ENCODE peak calls at places on chromosome 15, in seven cellular contexts. One of them, this sample, is unnamed.
A peak's percentile ranks its signal among the peaks of the same experiment; 100 is the strongest.

GRCh38 chr15:84818221-84819131 is 1.3 kb downstream of the ALPK3 start:
- DNase-seq in fibroblast of lung: peak; percentile 39
- DNase-seq in foreskin fibroblast: no peak
- DNase-seq in AG04450: no peak
- DNase-seq in tibial artery: peak; percentile 70
- DNase-seq in colonic mucosa: no peak
- DNase-seq in astrocyte of the spinal cord: peak; percentile 59
- DNase-seq in this sample: no peak

GRCh38 chr15:50148362-50148963 is 29.4 kb upstream of the ATP8B4 start:
- DNase-seq in fibroblast of lung: peak; percentile 71
- DNase-seq in foreskin fibroblast: peak; percentile 51
- DNase-seq in AG04450: peak; percentile 37
- DNase-seq in tibial artery: no peak
- DNase-seq in colonic mucosa: peak; percentile 32
- DNase-seq in astrocyte of the spinal cord: peak; percentile 69
- DNase-seq in this sample: no peak

GRCh38 chr15:101615986-101616848 is 36.0 kb downstream of the TM2D3 start:
- DNase-seq in fibroblast of lung: peak; percentile 71
- DNase-seq in foreskin fibroblast: peak; percentile 82
- DNase-seq in AG04450: no peak
- DNase-seq in tibial artery: peak; percentile 42
- DNase-seq in colonic mucosa: peak; percentile 63
- DNase-seq in astrocyte of the spinal cord: peak; percentile 68
- DNase-seq in this sample: peak; percentile 52

GRCh38 chr15:70379134-70379533 is 281.4 kb upstream of the TLE3 start:
- DNase-seq in fibroblast of lung: no peak
- DNase-seq in foreskin fibroblast: no peak
- DNase-seq in AG04450: no peak
- DNase-seq in tibial artery: no peak
- DNase-seq in colonic mucosa: no peak
- DNase-seq in astrocyte of the spinal cord: no peak
- DNase-seq in this sample: no peak

GRCh38 chr15:45328663-45329062 is 49.7 kb downstream of the GATM start:
- DNase-seq in fibroblast of lung: no peak
- DNase-seq in foreskin fibroblast: no peak
- DNase-seq in AG04450: no peak
- DNase-seq in tibial artery: no peak
- DNase-seq in colonic mucosa: no peak
- DNase-seq in astrocyte of the spinal cord: no peak
- DNase-seq in this sample: no peak

GRCh38 chr15:80580107-80580506 is 115.0 kb upstream of the ABHD17C start:
- DNase-seq in fibroblast of lung: peak; percentile 82
- DNase-seq in foreskin fibroblast: peak; percentile 62
- DNase-seq in AG04450: no peak
- DNase-seq in tibial artery: peak; percentile 7
- DNase-seq in colonic mucosa: no peak
- DNase-seq in astrocyte of the spinal cord: peak; percentile 81
- DNase-seq in this sample: peak; percentile 79

GRCh38 chr15:79977431-79977940 is 6.5 kb upstream of the BCL2A1 start:
- DNase-seq in fibroblast of lung: peak; percentile 47
- DNase-seq in foreskin fibroblast: no peak
- DNase-seq in AG04450: no peak
- DNase-seq in tibial artery: no peak
- DNase-seq in colonic mucosa: no peak
- DNase-seq in astrocyte of the spinal cord: no peak
- DNase-seq in this sample: no peak

GRCh38 chr15:78418681-78419080 is 19.3 kb upstream of the IREB2 start:
- DNase-seq in fibroblast of lung: no peak
- DNase-seq in foreskin fibroblast: no peak
- DNase-seq in AG04450: no peak
- DNase-seq in tibial artery: no peak
- DNase-seq in colonic mucosa: peak; percentile 64
- DNase-seq in astrocyte of the spinal cord: no peak
- DNase-seq in this sample: no peak

GRCh38 chr15:48385031-48385430 is 53.8 kb downstream of the DUT start:
- DNase-seq in fibroblast of lung: peak; percentile 72
- DNase-seq in foreskin fibroblast: no peak
- DNase-seq in AG04450: no peak
- DNase-seq in tibial artery: no peak
- DNase-seq in colonic mucosa: no peak
- DNase-seq in astrocyte of the spinal cord: no peak
- DNase-seq in this sample: no peak

GRCh38 chr15:26667222-26667988 is 105.5 kb downstream of the GABRB3 start:
- DNase-seq in fibroblast of lung: no peak
- DNase-seq in foreskin fibroblast: no peak
- DNase-seq in AG04450: no peak
- DNase-seq in tibial artery: no peak
- DNase-seq in colonic mucosa: no peak
- DNase-seq in astrocyte of the spinal cord: no peak
- DNase-seq in this sample: no peak

GRCh38 chr15:92809880-92810361 is 90.2 kb upstream of the CHD2 start:
- DNase-seq in fibroblast of lung: peak; percentile 67
- DNase-seq in foreskin fibroblast: no peak
- DNase-seq in AG04450: no peak
- DNase-seq in tibial artery: no peak
- DNase-seq in colonic mucosa: peak; percentile 63
- DNase-seq in astrocyte of the spinal cord: peak; percentile 63
- DNase-seq in this sample: no peak

GRCh38 chr15:78322243-78322642 is 17.9 kb upstream of the CRABP1 start:
- DNase-seq in fibroblast of lung: peak; percentile 80
- DNase-seq in foreskin fibroblast: no peak
- DNase-seq in AG04450: no peak
- DNase-seq in tibial artery: no peak
- DNase-seq in colonic mucosa: no peak
- DNase-seq in astrocyte of the spinal cord: peak; percentile 67
- DNase-seq in this sample: no peak

GRCh38 chr15:71237456-71238188 is 122.4 kb downstream of the THSD4 start:
- DNase-seq in fibroblast of lung: peak; percentile 95
- DNase-seq in foreskin fibroblast: peak; percentile 92
- DNase-seq in AG04450: peak; percentile 51
- DNase-seq in tibial artery: no peak
- DNase-seq in colonic mucosa: peak; percentile 84
- DNase-seq in astrocyte of the spinal cord: peak; percentile 91
- DNase-seq in this sample: peak; percentile 92

GRCh38 chr15:70451861-70452653 is 311.3 kb downstream of the UACA start:
- DNase-seq in fibroblast of lung: no peak
- DNase-seq in foreskin fibroblast: no peak
- DNase-seq in AG04450: no peak
- DNase-seq in tibial artery: no peak
- DNase-seq in colonic mucosa: peak; percentile 33
- DNase-seq in astrocyte of the spinal cord: no peak
- DNase-seq in this sample: no peak

GRCh38 chr15:53472883-53473282 is 286.6 kb downstream of the WDR72 start:
- DNase-seq in fibroblast of lung: no peak
- DNase-seq in foreskin fibroblast: no peak
- DNase-seq in AG04450: no peak
- DNase-seq in tibial artery: no peak
- DNase-seq in colonic mucosa: no peak
- DNase-seq in astrocyte of the spinal cord: no peak
- DNase-seq in this sample: no peak

GRCh38 chr15:41125063-41125669 is 9.1 kb upstream of the INO80 start:
- DNase-seq in fibroblast of lung: no peak
- DNase-seq in foreskin fibroblast: no peak
- DNase-seq in AG04450: no peak
- DNase-seq in tibial artery: no peak
- DNase-seq in colonic mucosa: no peak
- DNase-seq in astrocyte of the spinal cord: no peak
- DNase-seq in this sample: no peak

GRCh38 chr15:77024273-77025065 is 29.5 kb downstream of the PSTPIP1 start:
- DNase-seq in fibroblast of lung: peak; percentile 19
- DNase-seq in foreskin fibroblast: peak; percentile 25
- DNase-seq in AG04450: no peak
- DNase-seq in tibial artery: peak; percentile 48
- DNase-seq in colonic mucosa: peak; percentile 74
- DNase-seq in astrocyte of the spinal cord: peak; percentile 46
- DNase-seq in this sample: no peak

GRCh38 chr15:32838820-32839219 is 121.0 kb downstream of the GREM1 start:
- DNase-seq in fibroblast of lung: peak; percentile 81
- DNase-seq in foreskin fibroblast: peak; percentile 97
- DNase-seq in AG04450: peak; percentile 59
- DNase-seq in tibial artery: no peak
- DNase-seq in colonic mucosa: peak; percentile 47
- DNase-seq in astrocyte of the spinal cord: peak; percentile 72
- DNase-seq in this sample: peak; percentile 74

GRCh38 chr15:56699743-56700142 is 33.6 kb downstream of the ZNF280D start:
- DNase-seq in fibroblast of lung: no peak
- DNase-seq in foreskin fibroblast: no peak
- DNase-seq in AG04450: no peak
- DNase-seq in tibial artery: no peak
- DNase-seq in colonic mucosa: no peak
- DNase-seq in astrocyte of the spinal cord: no peak
- DNase-seq in this sample: no peak

DNA sequence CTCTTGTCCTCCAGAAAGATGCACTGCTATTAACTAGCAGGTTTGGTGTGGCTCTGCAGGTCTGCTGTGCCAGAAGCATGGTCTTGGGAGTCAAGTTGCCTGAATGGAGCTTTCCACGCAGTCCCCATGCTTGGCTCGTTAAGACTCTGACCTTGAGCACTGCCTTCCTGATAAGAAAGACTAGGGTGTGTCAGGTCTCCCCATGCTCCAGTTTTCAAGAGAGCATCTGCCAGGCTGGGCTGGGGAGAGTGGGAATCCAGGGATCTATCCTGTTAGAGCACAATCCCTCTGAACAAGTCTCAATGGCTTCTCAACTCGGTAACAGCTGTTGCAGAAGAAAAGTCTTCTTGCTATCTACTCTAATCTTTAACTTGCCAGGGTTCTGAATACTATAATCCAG is 98.2 kb downstream of the TJP1 start:
- DNase-seq in fibroblast of lung: no peak
- DNase-seq in foreskin fibroblast: no peak
- DNase-seq in AG04450: no peak
- DNase-seq in tibial artery: no peak
- DNase-seq in colonic mucosa: peak; percentile 19
- DNase-seq in astrocyte of the spinal cord: no peak
- DNase-seq in this sample: no peak
- H3K4me3 ChIP-seq in fibroblast of lung: no peak overlapping the region
- H3K4me3 ChIP-seq in foreskin fibroblast: no peak overlapping the region
- H3K4me3 ChIP-seq in AG04450: no peak overlapping the region
- H3K4me3 ChIP-seq in tibial artery: no peak overlapping the region
- H3K4me3 ChIP-seq in colonic mucosa: no peak overlapping the region
- H3K4me3 ChIP-seq in astrocyte of the spinal cord: no peak overlapping the region
- H3K4me3 ChIP-seq in this sample: no peak overlapping the region

DNA sequence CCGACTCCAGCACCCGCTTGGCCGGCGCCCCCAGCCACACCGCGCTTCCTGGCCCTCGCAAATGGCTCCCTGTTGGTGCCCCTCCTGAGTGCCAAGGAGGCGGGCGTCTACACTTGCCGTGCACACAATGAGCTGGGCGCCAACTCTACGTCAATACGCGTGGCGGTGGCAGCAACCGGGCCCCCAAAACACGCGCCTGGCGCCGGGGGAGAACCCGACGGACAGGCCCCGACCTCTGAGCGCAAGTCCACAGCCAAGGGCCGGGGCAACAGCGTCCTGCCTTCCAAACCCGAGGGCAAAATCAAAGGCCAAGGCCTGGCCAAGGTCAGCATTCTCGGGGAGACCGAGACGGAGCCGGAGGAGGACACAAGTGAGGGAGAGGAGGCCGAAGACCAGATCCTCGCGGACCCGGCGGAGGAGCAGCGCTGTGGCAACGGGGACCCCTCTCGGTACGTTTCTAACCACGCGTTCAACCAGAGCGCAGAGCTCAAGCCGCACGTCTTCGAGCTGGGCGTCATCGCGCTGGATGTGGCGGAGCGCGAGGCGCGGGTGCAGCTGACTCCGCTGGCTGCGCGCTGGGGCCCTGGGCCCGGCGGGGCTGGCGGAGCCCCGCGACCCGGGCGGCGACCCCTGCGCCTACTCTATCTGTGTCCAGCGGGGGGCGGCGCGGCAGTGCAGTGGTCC is 3.5 kb downstream of the ISLR2 start:
- DNase-seq in fibroblast of lung: no peak
- DNase-seq in foreskin fibroblast: no peak
- DNase-seq in AG04450: no peak
- DNase-seq in tibial artery: no peak
- DNase-seq in colonic mucosa: no peak
- DNase-seq in astrocyte of the spinal cord: no peak
- DNase-seq in this sample: no peak
- TF ChIP-seq CTCF in fibroblast of lung: no peak
- TF ChIP-seq CTCF in foreskin fibroblast: no peak
- TF ChIP-seq CTCF in AG04450: no peak
- TF ChIP-seq CTCF in tibial artery: no peak
- TF ChIP-seq CTCF in colonic mucosa: no peak
- TF ChIP-seq CTCF in astrocyte of the spinal cord: no peak
- TF ChIP-seq CTCF in this sample: no peak

GRCh38 chr15:39682366-39682765 is 100.3 kb downstream of the FSIP1 start:
- DNase-seq in fibroblast of lung: peak; percentile 52
- DNase-seq in foreskin fibroblast: no peak
- DNase-seq in AG04450: no peak
- DNase-seq in tibial artery: no peak
- DNase-seq in colonic mucosa: no peak
- DNase-seq in astrocyte of the spinal cord: peak; percentile 27
- DNase-seq in this sample: peak; percentile 53

GRCh38 chr15:39685367-39685766 is 97.3 kb downstream of the FSIP1 start:
- DNase-seq in fibroblast of lung: no peak
- DNase-seq in foreskin fibroblast: no peak
- DNase-seq in AG04450: no peak
- DNase-seq in tibial artery: no peak
- DNase-seq in colonic mucosa: no peak
- DNase-seq in astrocyte of the spinal cord: no peak
- DNase-seq in this sample: no peak

GRCh38 chr15:39685999-39686613 is 96.5 kb downstream of the FSIP1 start:
- DNase-seq in fibroblast of lung: peak; percentile 53
- DNase-seq in foreskin fibroblast: peak; percentile 31
- DNase-seq in AG04450: peak; percentile 37
- DNase-seq in tibial artery: peak; percentile 20
- DNase-seq in colonic mucosa: peak; percentile 54
- DNase-seq in astrocyte of the spinal cord: peak; percentile 64
- DNase-seq in this sample: no peak

GRCh38 chr15:39680868-39681267 is 100.0 kb downstream of the THBS1 start:
- DNase-seq in fibroblast of lung: peak; percentile 81
- DNase-seq in foreskin fibroblast: no peak
- DNase-seq in AG04450: no peak
- DNase-seq in tibial artery: no peak
- DNase-seq in colonic mucosa: no peak
- DNase-seq in astrocyte of the spinal cord: peak; percentile 43
- DNase-seq in this sample: peak; percentile 93

GRCh38 chr15:39684215-39684614 is 98.4 kb downstream of the FSIP1 start:
- DNase-seq in fibroblast of lung: no peak
- DNase-seq in foreskin fibroblast: no peak
- DNase-seq in AG04450: no peak
- DNase-seq in tibial artery: no peak
- DNase-seq in colonic mucosa: no peak
- DNase-seq in astrocyte of the spinal cord: no peak
- DNase-seq in this sample: no peak
- H3K4me3 ChIP-seq in fibroblast of lung: no peak overlapping the region
- H3K4me3 ChIP-seq in foreskin fibroblast: no peak overlapping the region
- H3K4me3 ChIP-seq in AG04450: no peak overlapping the region
- H3K4me3 ChIP-seq in tibial artery: no peak overlapping the region
- H3K4me3 ChIP-seq in colonic mucosa: no peak overlapping the region
- H3K4me3 ChIP-seq in astrocyte of the spinal cord: no peak overlapping the region
- H3K4me3 ChIP-seq in this sample: no peak overlapping the region

DNA sequence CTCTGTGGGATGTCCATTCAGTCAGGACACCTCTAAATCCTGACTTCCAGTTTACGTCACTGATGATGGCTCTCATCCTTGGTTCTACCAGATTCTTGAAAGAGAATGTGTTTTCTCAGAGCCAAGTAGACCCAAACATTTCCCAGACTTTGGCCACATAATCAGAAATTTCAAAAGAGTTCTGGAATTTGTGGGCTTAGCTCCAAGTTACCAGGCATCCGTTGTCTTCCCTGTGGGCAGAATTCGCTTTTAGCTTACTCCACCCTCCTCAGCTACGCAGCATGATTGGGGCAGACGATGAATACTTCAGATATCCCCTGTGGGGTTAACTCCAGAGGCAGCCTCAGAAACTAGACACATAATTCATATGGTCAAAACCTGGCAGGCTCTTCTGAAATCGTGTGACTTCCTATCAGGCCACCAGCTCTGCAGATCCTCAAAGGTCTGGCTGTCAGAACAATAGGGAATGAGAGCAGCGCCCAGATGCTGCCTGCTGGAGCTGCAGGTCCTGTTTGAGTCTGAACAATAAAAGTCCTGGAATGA is 30.6 kb downstream of the CRTC3 start:
- DNase-seq in fibroblast of lung: peak; percentile 96
- DNase-seq in foreskin fibroblast: peak; percentile 90
- DNase-seq in AG04450: peak; percentile 83
- DNase-seq in tibial artery: peak; percentile 68
- DNase-seq in colonic mucosa: peak; percentile 40
- DNase-seq in astrocyte of the spinal cord: peak; percentile 94
- DNase-seq in this sample: peak; percentile 96
- TF ChIP-seq CTCF in fibroblast of lung: no peak
- TF ChIP-seq CTCF in foreskin fibroblast: no peak
- TF ChIP-seq CTCF in AG04450: no peak
- TF ChIP-seq CTCF in tibial artery: no peak
- TF ChIP-seq CTCF in colonic mucosa: no peak
- TF ChIP-seq CTCF in astrocyte of the spinal cord: no peak
- TF ChIP-seq CTCF in this sample: no peak

This sample was measured in AG09309.